ENCODE peak calls at places on chromosomes 2 and 18, in four cellular contexts. One of them, this sample, is unnamed.

GRCh38 chr2:37318401-37318800 is 6.2 kb downstream of the PRKD3 start:
- DNase-seq in H1: no peak
- DNase-seq in K562: no peak
- DNase-seq in SK-N-SH: no peak
- DNase-seq in this sample: no peak

GRCh38 chr2:42314892-42315468 is 46.0 kb downstream of the COX7A2L start:
- DNase-seq in H1: no peak
- DNase-seq in K562: no peak
- DNase-seq in SK-N-SH: no peak
- DNase-seq in this sample: peak

GRCh38 chr2:1985571-1985970 is 241.3 kb upstream of the PXDN start:
- DNase-seq in H1: no peak
- DNase-seq in K562: no peak
- DNase-seq in SK-N-SH: no peak
- DNase-seq in this sample: no peak

GRCh38 chr2:23390152-23390551 is 5.2 kb downstream of the KLHL29 start:
- DNase-seq in H1: no peak
- DNase-seq in K562: no peak
- DNase-seq in SK-N-SH: no peak
- DNase-seq in this sample: no peak

GRCh38 chr2:13109516-13109915 is 392.8 kb downstream of the TRIB2 start:
- DNase-seq in H1: no peak
- DNase-seq in K562: no peak
- DNase-seq in SK-N-SH: no peak
- DNase-seq in this sample: no peak

GRCh38 chr2:142300517-142300916 is 169.7 kb upstream of the LRP1B start:
- DNase-seq in H1: no peak
- DNase-seq in K562: no peak
- DNase-seq in SK-N-SH: no peak
- DNase-seq in this sample: no peak

GRCh38 chr2:228268756-228269155 is 87.3 kb upstream of the SPHKAP start:
- DNase-seq in H1: no peak
- DNase-seq in K562: no peak
- DNase-seq in SK-N-SH: no peak
- DNase-seq in this sample: no peak

GRCh38 chr2:23380562-23381065 is 4.4 kb upstream of the KLHL29 start:
- DNase-seq in H1: no peak
- DNase-seq in K562: no peak
- DNase-seq in SK-N-SH: no peak
- DNase-seq in this sample: no peak

GRCh38 chr2:155965415-155966070 is 367.0 kb downstream of the NR4A2 start:
- DNase-seq in H1: no peak
- DNase-seq in K562: no peak
- DNase-seq in SK-N-SH: no peak
- DNase-seq in this sample: no peak

GRCh38 chr2:167745667-167746066 is 501.7 kb downstream of the STK39 start:
- DNase-seq in H1: no peak
- DNase-seq in K562: no peak
- DNase-seq in SK-N-SH: no peak
- DNase-seq in this sample: no peak

GRCh38 chr18:36499938-36500337 is 202.4 kb downstream of the FHOD3 start:
- DNase-seq in H1: no peak
- DNase-seq in K562: no peak
- DNase-seq in SK-N-SH: no peak
- DNase-seq in this sample: no peak

GRCh38 chr2:16067444-16068232 is 127.3 kb downstream of the MYCN start:
- DNase-seq in H1: no peak
- DNase-seq in K562: no peak
- DNase-seq in SK-N-SH: peak
- DNase-seq in this sample: no peak

GRCh38 chr2:70425682-70426301 is 123.9 kb upstream of the FAM136A start:
- DNase-seq in H1: no peak
- DNase-seq in K562: no peak
- DNase-seq in SK-N-SH: no peak
- DNase-seq in this sample: no peak

GRCh38 chr18:50297621-50298442 is 10.3 kb upstream of the CXXC1 start:
- DNase-seq in H1: no peak
- DNase-seq in K562: no peak
- DNase-seq in SK-N-SH: peak
- DNase-seq in this sample: no peak

GRCh38 chr2:165927353-165927752 is 26.2 kb downstream of the TTC21B start:
- DNase-seq in H1: no peak
- DNase-seq in K562: no peak
- DNase-seq in SK-N-SH: no peak
- DNase-seq in this sample: no peak

GRCh38 chr2:224401641-224402342 is at the start of gene FAM124B:
- DNase-seq in H1: no peak
- DNase-seq in K562: peak
- DNase-seq in SK-N-SH: no peak
- DNase-seq in this sample: no peak

DNA sequence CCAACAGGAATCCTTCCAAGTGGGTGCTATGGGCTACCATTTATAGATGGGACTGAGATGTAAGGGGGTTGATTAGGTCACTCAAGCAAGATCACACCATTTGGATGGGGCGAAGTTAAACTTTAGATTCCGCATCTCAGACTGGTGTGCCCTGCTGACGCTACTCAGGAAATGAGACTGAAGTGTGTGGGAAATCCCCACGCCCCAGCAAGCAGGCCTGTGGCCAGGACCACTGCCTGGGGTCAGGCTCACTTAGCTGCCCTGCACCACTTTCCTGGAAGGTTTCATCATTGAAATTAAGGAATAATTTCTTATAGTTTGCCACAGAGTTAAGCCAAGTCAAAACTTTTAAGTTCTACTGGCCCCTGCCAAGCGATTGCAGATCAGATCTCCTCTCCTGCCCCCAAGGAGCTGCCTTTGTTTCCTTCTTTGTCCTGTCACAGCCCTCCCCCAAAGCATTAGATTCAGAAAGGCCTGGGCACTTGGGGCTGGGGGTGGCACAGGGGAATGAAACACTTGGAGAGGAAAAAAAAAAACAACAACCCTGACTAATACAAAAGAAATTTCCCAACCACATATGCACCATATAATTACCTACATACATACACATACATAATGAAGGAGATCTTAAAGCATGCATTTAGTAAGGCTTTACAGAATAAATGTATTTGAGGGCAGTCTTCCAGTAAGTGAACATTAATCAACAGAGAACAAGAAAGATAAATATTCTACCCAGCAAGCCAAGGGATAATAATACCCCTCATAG is 70.2 kb upstream of the PPP1CB start:
- DNase-seq in H1: no peak
- DNase-seq in K562: no peak
- DNase-seq in SK-N-SH: no peak
- DNase-seq in this sample: no peak
- TF ChIP-seq CHD2 in H1: no peak
- TF ChIP-seq CHD2 in K562: no peak
- TF ChIP-seq CHD2 in SK-N-SH: no peak
- TF ChIP-seq CHD2 in this sample: no peak

GRCh38 chr2:239392072-239392357 is 8.8 kb downstream of the HDAC4 start:
- DNase-seq in H1: no peak
- DNase-seq in K562: no peak
- DNase-seq in SK-N-SH: no peak
- DNase-seq in this sample: no peak

GRCh38 chr2:239392688-239393400 is 8.0 kb downstream of the HDAC4 start:
- DNase-seq in H1: no peak
- DNase-seq in K562: no peak
- DNase-seq in SK-N-SH: peak
- DNase-seq in this sample: no peak

GRCh38 chr2:239394346-239394945 is 6.4 kb downstream of the HDAC4 start:
- DNase-seq in H1: no peak
- DNase-seq in K562: no peak
- DNase-seq in SK-N-SH: no peak
- DNase-seq in this sample: no peak

GRCh38 chr2:239393941-239394340 is 6.9 kb downstream of the HDAC4 start:
- DNase-seq in H1: no peak
- DNase-seq in K562: no peak
- DNase-seq in SK-N-SH: no peak
- DNase-seq in this sample: no peak

DNA sequence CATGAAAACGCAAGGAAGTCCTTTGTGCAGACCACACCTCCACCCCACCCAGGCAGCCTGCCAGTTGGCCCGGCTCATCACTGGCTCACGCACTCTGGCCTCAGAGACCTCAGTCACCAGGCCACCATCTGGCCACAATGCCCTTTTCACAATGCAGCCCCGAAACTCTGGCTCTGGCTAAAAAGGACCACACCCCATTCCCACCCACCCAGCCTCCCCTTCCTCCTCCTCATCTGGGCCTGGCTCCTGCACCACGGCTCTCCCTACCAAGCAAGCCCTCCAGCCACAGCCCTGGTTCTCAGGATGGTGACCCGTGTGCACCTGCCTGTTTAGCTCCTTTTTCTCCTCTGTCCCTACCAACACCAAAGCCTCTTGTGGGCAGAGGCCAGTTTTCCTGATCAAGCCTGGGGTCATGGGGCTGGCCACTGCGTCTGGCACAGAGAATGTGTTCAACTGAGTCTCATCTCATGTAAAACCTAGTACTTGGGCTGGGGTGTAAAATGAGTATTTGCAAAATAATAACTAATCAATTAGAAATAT is 7.3 kb downstream of the HDAC4 start:
- DNase-seq in H1: no peak
- DNase-seq in K562: no peak
- DNase-seq in SK-N-SH: peak
- DNase-seq in this sample: no peak
- TF ChIP-seq CHD2 in H1: no peak
- TF ChIP-seq CHD2 in K562: no peak
- TF ChIP-seq CHD2 in SK-N-SH: no peak
- TF ChIP-seq CHD2 in this sample: no peak

GRCh38 chr18:78479443-78479842 is 500.2 kb upstream of the SALL3 start:
- DNase-seq in H1: no peak
- DNase-seq in K562: no peak
- DNase-seq in SK-N-SH: no peak
- DNase-seq in this sample: no peak

GRCh38 chr18:78480531-78481054 is 499.0 kb upstream of the SALL3 start:
- DNase-seq in H1: no peak
- DNase-seq in K562: no peak
- DNase-seq in SK-N-SH: no peak
- DNase-seq in this sample: no peak

GRCh38 chr18:78482378-78482777 is 497.2 kb upstream of the SALL3 start:
- DNase-seq in H1: no peak
- DNase-seq in K562: no peak
- DNase-seq in SK-N-SH: no peak
- DNase-seq in this sample: no peak

GRCh38 chr18:78473563-78473962 is 506.1 kb upstream of the SALL3 start:
- DNase-seq in H1: no peak
- DNase-seq in K562: no peak
- DNase-seq in SK-N-SH: no peak
- DNase-seq in this sample: no peak

DNA sequence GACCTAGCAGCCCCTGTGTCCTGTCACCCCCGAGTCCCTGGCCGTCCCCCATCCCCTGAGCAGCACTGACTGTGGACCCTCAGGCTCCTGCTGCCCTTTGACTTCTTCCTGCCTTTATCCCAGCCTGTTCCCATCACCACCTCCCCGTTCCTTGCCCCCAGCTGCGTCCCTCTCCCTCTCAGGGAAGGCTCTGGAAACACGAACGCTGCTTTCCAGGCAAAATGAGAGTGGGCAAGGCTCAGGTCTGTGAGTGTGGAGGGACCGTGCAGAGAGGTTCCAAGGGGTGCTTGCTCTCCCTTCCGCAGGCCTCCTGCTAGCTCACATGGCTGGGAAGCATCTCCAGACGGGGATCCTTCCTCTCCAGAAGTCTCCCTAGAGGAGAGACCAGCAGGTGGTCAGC is 501.8 kb upstream of the SALL3 start:
- DNase-seq in H1: no peak
- DNase-seq in K562: no peak
- DNase-seq in SK-N-SH: no peak
- DNase-seq in this sample: no peak
- TF ChIP-seq CHD2 in H1: no peak
- TF ChIP-seq CHD2 in K562: no peak
- TF ChIP-seq CHD2 in SK-N-SH: no peak
- TF ChIP-seq CHD2 in this sample: no peak

DNA sequence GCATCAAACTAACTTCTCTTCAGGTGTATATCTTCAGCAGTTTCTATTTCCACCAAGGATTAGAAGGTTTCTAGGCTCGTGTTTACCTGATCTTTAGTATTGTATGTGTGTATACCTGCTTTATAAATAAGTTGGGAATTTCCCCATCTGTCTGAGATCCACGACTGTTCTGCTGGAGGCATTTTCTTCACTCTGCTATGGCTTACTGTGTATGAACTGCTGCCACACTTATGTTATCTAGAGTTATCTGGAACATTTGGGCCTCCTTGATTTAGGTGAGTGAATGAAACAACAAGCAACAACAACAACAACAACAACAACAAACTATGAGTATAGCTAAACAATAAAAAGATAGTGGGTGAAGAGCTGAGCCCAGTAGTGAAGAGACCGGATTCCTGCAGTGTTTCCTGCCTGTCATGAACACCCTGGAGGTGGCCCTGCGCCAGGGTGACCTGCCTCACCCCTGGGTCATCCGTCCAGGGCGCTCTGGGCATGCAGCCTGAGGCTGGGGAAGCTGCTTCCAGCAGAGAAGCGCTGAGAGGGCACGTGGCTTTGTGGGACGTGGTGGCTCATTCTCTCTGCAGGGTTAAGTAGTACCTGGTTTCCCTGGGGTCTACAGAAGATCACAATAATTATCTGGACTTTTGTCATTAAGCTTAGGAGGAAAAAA is 56.1 kb upstream of the GATA6 start:
- DNase-seq in H1: no peak
- DNase-seq in K562: no peak
- DNase-seq in SK-N-SH: no peak
- DNase-seq in this sample: no peak
- TF ChIP-seq CHD2 in H1: no peak
- TF ChIP-seq CHD2 in K562: no peak
- TF ChIP-seq CHD2 in SK-N-SH: no peak
- TF ChIP-seq CHD2 in this sample: no peak